ENCODE peak calls at places on chromosomes 2 and 18, in four cellular contexts. J, I, L and B are unnamed samples.

GRCh38 chr2:674319-674985 is 2.8 kb downstream of the TMEM18 start:
- DNase-seq in J (no peak), I (no peak), L (no peak), B (no peak)

GRCh38 chr18:34492652-34493051 is 217.4 kb upstream of the DTNA start:
- DNase-seq in J (no peak), L (peak; percentile 2), I (peak; percentile 27), B (peak; percentile 57)

GRCh38 chr2:215466097-215466909 is 30.4 kb upstream of the FN1 start:
- DNase-seq in J (no peak), I (no peak), L (peak; percentile 61), B (no peak)

GRCh38 chr2:61135510-61135909 is 26.5 kb upstream of the C2orf74 start:
- DNase-seq in L (peak; percentile 85), I (peak; percentile 22), J (no peak), B (peak; percentile 33)

GRCh38 chr18:70377317-70377799 is 88.5 kb downstream of the SOCS6 start:
- DNase-seq in L (no peak), I (no peak), J (peak; percentile 44), B (no peak)

GRCh38 chr18:25222648-25223047 is 129.3 kb downstream of the ZNF521 start:
- DNase-seq in I (no peak), J (no peak), L (no peak), B (no peak)

GRCh38 chr2:65436825-65437221 is 4.4 kb upstream of the SPRED2 start:
- DNase-seq in J (no peak), L (peak; percentile 73), I (no peak), B (no peak)

GRCh38 chr18:22253676-22254075 is 84.3 kb downstream of the GATA6 start:
- DNase-seq in I (no peak), L (peak; percentile 15), J (no peak), B (no peak)

GRCh38 chr2:113233593-113234550 is 44.8 kb downstream of the PAX8 start:
- DNase-seq in J (peak; percentile 37), I (peak; percentile 50), L (peak; percentile 44), B (peak; percentile 45)

GRCh38 chr2:9740382-9741040 is 102.8 kb upstream of the TAF1B start:
- DNase-seq in J (no peak), L (no peak), I (no peak), B (no peak)

GRCh38 chr18:79488311-79489047 is 92.7 kb downstream of the NFATC1 start:
- DNase-seq in L (no peak), I (no peak), J (no peak), B (no peak)

GRCh38 chr18:21289843-21290242 is 47.8 kb downstream of the GREB1L start:
- DNase-seq in J (no peak), I (no peak), L (no peak), B (no peak)

GRCh38 chr2:174247474-174248186 is 702 bp downstream of the OLA1 start:
- DNase-seq in L (peak; percentile 34), J (peak; percentile 25), I (peak; percentile 22), B (peak; percentile 20)

GRCh38 chr2:215590353-215590752 is 154.5 kb upstream of the FN1 start:
- DNase-seq in L (no peak), J (no peak), I (peak; percentile 56), B (peak; percentile 60)

GRCh38 chr2:156907806-156908205 is 349.7 kb upstream of the GALNT5 start:
- DNase-seq in I (peak; percentile 53), J (no peak), L (peak; percentile 43), B (peak; percentile 76)

GRCh38 chr2:127637725-127638252 is 8.2 kb upstream of the GPR17 start:
- DNase-seq in I (peak; percentile 75), J (peak; percentile 29), L (peak; percentile 62), B (peak; percentile 74)

GRCh38 chr2:96869281-96869823 is 528 bp downstream of the SEMA4C start:
- DNase-seq in L (peak; percentile 92), J (no peak), I (peak; percentile 54), B (no peak)

GRCh38 chr18:23284629-23285028 is 149.3 kb downstream of the CABLES1 start:
- DNase-seq in J (no peak), I (no peak), L (no peak), B (no peak)

GRCh38 chr2:128791120-128791982 is 472.7 kb upstream of the HS6ST1 start:
- DNase-seq in L (peak; percentile 10), J (no peak), I (no peak), B (no peak)

GRCh38 chr18:58605027-58606020 is 23.6 kb downstream of the ALPK2 start:
- DNase-seq in L (peak; percentile 94), J (no peak), I (peak; percentile 88), B (peak; percentile 86)

GRCh38 chr18:58604301-58604700 is 24.6 kb downstream of the ALPK2 start:
- DNase-seq in I (no peak), J (no peak), L (no peak), B (no peak)

GRCh38 chr18:58603365-58604067 is 25.4 kb downstream of the ALPK2 start:
- DNase-seq in I (no peak), J (no peak), L (peak; percentile 67), B (no peak)

GRCh38 chr18:58599106-58599505 is 29.8 kb downstream of the ALPK2 start:
- DNase-seq in I (peak; percentile 81), L (peak; percentile 39), J (no peak), B (peak; percentile 35)

DNA sequence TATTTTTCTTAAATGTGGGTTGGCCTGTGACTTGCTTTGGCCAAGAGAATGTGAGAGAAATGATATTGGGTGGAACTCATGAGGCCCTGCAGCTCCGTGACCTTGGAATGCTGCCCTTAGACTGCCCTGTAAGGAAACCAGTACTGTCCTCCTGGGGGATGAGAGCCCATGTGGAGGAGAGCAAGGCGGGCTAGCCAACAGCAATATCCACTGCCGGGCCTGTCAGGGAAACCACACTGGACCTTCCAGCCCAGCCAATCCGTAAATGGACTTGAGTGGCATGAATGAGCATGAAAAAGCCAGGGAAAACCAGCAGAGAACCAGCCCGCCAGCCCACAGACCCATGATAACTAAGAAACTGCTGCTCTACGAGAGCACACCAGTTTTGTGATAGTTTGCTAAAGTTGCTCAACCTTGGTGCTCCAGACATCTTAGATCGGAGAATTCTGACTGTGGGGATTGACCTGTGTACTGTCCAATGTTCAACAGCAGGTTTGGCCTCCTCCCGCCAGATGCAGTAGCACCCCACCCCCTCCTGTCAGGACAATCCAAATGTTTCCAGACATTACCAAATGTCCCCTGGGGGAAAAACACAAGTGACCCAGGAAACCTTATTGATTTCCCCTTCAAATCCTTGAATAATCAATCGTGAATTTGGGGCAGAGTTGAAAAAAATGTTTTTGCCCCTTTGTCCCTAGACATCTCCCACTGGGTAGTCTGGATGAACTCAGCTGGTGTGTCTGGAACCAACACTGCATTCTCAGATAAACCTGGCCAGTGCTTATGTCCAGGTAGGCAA is 27.2 kb downstream of the ALPK2 start:
- DNase-seq in L (no peak), I (no peak), J (no peak), B (no peak)
- TF ChIP-seq CTCF in L (no peak), I (no peak), J (no peak), B (no peak)

GRCh38 chr2:162013514-162014205 is 60.4 kb downstream of the DPP4 start:
- DNase-seq in L (no peak), J (no peak), I (no peak), B (no peak)
- H3K4me3 ChIP-seq in L (no peak overlapping the region), J (no peak overlapping the region), I (no peak overlapping the region), B (no peak overlapping the region)

GRCh38 chr18:12076424-12077140 is 17.1 kb upstream of the ANKRD62 start:
- DNase-seq in L (peak; percentile 56), I (peak; percentile 20), J (peak; percentile 26), B (no peak)
- TF ChIP-seq CTCF in L (no peak), I (no peak), J (no peak), B (no peak)

GRCh38 chr18:13434854-13435253 is 216.3 kb downstream of the LDLRAD4 start:
- DNase-seq in J (no peak), I (no peak), L (no peak), B (no peak)

GRCh38 chr18:13437034-13437433 is 218.5 kb downstream of the LDLRAD4 start:
- DNase-seq in J (no peak), I (no peak), L (no peak), B (no peak)

GRCh38 chr18:13433685-13434084 is 215.1 kb downstream of the LDLRAD4 start:
- DNase-seq in J (no peak), L (peak; percentile 42), I (no peak), B (no peak)

GRCh38 chr18:13436596-13436995 is 218.0 kb downstream of the LDLRAD4 start:
- DNase-seq in J (no peak), L (no peak), I (no peak), B (no peak)

DNA sequence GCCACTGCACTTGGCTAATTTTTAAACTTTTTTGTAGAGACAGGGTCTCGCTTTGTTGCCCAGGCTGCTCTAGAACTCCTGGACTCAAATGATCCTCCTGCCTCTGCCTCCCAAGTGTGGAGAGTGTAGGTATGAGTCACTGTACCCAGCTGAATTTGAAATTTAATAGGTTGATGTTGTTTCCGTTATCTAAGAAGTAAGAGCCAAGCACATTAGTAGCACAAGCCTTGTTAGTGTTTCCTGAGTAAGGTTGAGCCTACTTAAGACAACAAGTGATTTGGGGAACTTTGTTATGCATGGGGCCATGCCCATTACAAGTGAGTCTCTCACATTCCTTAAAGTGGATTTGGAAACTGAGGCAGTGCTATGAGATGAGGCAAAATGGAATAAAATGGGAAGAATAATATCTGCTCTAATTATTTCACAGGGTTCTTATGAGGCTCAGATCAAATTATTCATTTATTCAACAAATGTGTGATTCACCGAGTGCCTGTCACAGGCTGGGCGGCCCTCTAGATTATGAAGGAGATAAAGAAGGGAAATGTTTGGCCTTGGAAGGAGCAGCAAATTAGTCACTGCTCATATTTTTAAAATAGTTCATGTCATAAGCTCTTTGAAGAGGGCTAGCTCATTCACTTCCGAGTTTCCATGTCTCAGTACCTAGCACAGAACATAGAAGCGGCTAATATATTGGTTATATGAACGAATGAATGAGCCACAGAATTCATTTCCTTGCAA is 217.2 kb downstream of the LDLRAD4 start:
- DNase-seq in J (peak; percentile 22), L (peak; percentile 79), I (no peak), B (no peak)
- H3K4me3 ChIP-seq in J (no peak overlapping the region), L (no peak overlapping the region), I (no peak overlapping the region), B (no peak overlapping the region)

DNA sequence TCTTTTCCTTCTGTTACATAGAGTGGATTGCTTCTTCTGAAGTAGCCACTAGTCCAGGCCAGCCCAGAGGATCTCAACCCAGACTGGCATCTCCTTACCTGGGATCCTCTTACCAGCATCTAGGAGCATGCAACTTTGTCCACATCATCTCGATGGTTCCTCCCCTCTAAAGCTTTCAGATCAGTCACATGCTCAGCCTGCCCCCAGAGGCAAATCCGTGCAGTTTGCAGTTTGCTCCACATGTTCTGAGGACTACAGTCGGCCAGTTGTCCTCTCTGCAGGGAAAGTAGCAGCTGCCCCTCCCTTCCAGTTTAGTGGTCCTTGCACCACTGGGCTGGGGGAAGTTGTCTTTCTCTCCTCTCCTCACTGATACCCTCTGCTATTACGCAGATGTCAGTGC is 259.8 kb upstream of the APCDD1 start:
- DNase-seq in J (no peak), I (no peak), L (peak; percentile 23), B (no peak)
- TF ChIP-seq CTCF in J (no peak), I (no peak), L (peak; percentile 26), B (no peak)

GRCh38 chr2:233042549-233042948 is 10.1 kb downstream of the NEU2 start:
- DNase-seq in I (no peak), J (no peak), L (no peak), B (no peak)
- H3K4me3 ChIP-seq in I (no peak overlapping the region), J (no peak overlapping the region), L (no peak overlapping the region), B (no peak overlapping the region)